ENCODE peak calls at places on chromosomes 13 and 19, in ten cellular contexts. C, K, F, Y, N, M, Q, T, W and X are unnamed samples.

GRCh38 chr13:75307370-75307984 is 174.5 kb downstream of the TBC1D4 start:
- DNase-seq in M (no peak), K (no peak), W (no peak), C (no peak), T (no peak), N (no peak), F (no peak), Q (no peak), Y (no peak), X (no peak)

GRCh38 chr13:69050696-69051095 is 1056.9 kb upstream of the ATXN8OS start:
- DNase-seq in C (no peak), N (no peak), T (no peak), F (no peak), Y (no peak), W (no peak), Q (no peak), M (no peak), K (no peak), X (no peak)

GRCh38 chr19:43504426-43505185 is at the start of gene PHLDB3:
- DNase-seq in T (no peak), W (peak), Q (peak), N (no peak), Y (peak), F (peak), C (no peak), K (peak), M (no peak), X (peak)

GRCh38 chr19:46970815-46971214 is 48.8 kb upstream of the NPAS1 start:
- DNase-seq in M (no peak), K (no peak), T (peak), Q (peak), C (peak), Y (no peak), N (no peak), W (no peak), F (no peak), X (peak)

GRCh38 chr19:19776206-19777008 is 43.5 kb upstream of the ZNF14 start:
- DNase-seq in M (peak), C (peak), W (peak), Q (peak), T (peak), Y (peak), F (peak), N (peak), K (peak), X (peak)

GRCh38 chr13:68369739-68370138 is 1139.6 kb upstream of the PCDH9 start:
- DNase-seq in W (no peak), C (peak), M (no peak), T (no peak), F (no peak), Y (no peak), Q (no peak), N (peak), K (no peak), X (no peak)

GRCh38 chr13:38686635-38687245 is at the start of gene FREM2:
- DNase-seq in C (no peak), T (no peak), N (peak), M (no peak), Y (peak), Q (no peak), W (peak), F (no peak), K (peak), X (peak)

GRCh38 chr13:51467730-51468129 is 14.9 kb upstream of the INTS6 start:
- DNase-seq in Y (peak), Q (no peak), N (no peak), W (no peak), C (no peak), T (no peak), F (no peak), M (no peak), K (no peak), X (no peak)

DNA sequence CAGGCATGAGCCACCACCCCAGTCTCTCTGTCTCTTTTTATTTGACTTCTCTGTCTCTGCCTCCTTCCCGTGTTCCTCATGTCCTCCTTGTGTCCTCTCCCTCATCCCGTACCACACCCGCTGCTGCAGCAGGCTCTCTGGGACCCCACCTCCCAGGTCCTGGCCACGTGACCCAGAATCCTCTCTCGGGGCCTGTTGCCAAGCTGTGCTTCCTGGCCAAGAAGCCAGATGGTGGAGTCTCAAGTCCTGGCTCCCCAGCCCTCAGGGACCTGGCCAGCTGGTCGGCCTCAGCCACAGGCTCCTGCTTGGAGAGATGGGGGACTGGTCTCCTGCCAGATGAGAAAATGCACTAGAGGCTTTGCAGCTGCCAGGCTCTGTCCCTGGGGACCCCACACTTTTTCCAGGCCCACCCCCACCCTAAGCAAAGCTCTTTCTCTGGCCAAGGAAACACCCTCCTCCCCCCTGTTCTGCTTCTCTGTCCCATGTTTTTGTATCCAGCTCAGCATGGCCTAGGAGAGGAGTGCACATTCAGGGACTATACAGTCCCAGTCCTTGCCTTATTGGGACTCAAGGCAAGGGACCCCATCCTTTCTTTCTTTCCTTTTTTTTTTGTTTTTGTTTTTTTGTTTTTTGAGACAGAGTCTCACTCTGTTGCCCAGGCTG is 34.3 kb upstream of the SHKBP1 start:
- DNase-seq in W (peak), N (no peak), Y (peak), C (no peak), F (peak), T (peak), M (no peak), K (no peak), Q (peak), X (no peak)
- H3K27ac ChIP-seq in W (peak), N (no peak), Y (peak), C (no peak), F (peak), T (no peak), M (no peak), K (no peak), Q (no peak), X (no peak)

DNA sequence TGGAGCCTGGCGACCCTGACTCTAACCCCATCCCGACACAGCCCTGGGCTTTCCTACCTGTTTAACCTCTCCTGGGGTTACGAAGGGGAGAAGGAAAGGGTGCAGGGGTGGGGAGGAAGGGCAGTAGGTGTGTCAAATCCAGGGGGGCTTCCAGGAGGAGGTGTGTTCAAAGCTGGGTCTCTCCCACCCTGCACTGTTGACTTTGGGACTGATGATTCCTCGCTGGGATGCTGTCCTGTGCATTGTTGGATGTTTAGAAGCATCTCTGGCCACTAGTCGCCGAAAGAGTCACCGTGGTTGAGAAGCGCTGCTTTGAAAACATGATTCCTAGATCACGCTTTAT is 4.2 kb upstream of the FCER2 start:
- DNase-seq in K (no peak), Y (no peak), Q (no peak), W (no peak), F (no peak), T (no peak), M (no peak), N (no peak), C (no peak), X (no peak)
- H3K27ac ChIP-seq in K (no peak), Y (peak), Q (peak), W (peak), F (peak), T (no peak), M (peak), N (no peak), C (no peak), X (no peak)

GRCh38 chr19:2192862-2193261 is 29.1 kb downstream of the DOT1L start:
- DNase-seq in K (no peak), F (no peak), M (no peak), Y (no peak), Q (no peak), T (no peak), C (no peak), W (no peak), N (no peak), X (no peak)
- H3K27ac ChIP-seq in K (no peak), F (no peak), M (no peak), Y (no peak), Q (no peak), T (no peak), C (no peak), W (no peak), N (no peak), X (no peak)

DNA sequence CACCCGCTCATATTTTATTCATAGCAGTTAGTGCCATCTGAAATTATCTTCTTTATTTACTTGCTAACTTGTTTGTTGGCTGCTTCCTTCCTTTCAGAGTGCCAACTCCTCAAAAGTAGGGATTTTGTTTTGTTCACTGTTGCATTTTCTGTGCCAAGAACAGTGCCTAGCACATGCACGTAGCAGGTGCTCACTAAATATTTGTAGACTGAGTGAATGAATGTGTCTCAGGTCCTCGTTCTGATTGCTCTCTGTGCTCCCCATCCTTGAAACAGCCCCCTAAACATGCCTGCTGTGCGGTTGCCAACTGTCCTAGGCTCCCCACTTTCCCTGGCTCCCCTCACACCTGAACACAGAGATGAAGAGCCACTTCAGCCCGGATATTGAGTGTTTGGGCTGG is 1.5 kb downstream of the GIPC1 start:
- DNase-seq in F (no peak), K (no peak), T (no peak), N (no peak), Q (no peak), C (no peak), W (no peak), Y (no peak), M (no peak), X (no peak)
- H3K27ac ChIP-seq in F (no peak), K (peak), T (no peak), N (peak), Q (no peak), C (no peak), W (no peak), Y (no peak), M (no peak), X (peak)

GRCh38 chr13:67048793-67049150 is 181.4 kb downstream of the PCDH9 start:
- DNase-seq in K (no peak), T (no peak), C (peak), W (no peak), M (no peak), F (no peak), Y (no peak), N (no peak), Q (no peak), X (no peak)
- H3K27ac ChIP-seq in K (no peak), T (no peak), C (peak), W (no peak), M (no peak), F (no peak), Y (peak), N (peak), Q (peak), X (no peak)

DNA sequence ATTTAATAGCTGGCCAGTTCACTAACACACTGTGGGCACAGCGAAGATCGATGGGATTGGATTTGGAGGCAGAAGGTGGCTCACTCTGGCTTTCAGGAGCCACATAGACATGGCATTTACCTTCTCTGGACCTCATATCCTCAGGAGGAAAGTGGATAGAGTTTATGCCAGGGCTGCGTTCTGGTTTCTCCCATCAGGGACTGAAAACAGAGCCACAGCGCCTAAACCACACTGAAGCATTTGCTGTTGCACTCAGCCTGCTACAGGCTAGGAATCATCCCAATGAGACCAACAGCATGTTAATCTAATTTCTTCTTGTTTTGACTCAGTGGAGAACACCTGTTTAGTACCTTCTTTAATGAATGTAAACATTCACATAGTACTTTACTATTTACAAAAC is 1.6 kb downstream of the CYSLTR2 start:
- DNase-seq in Y (no peak), N (no peak), W (no peak), C (no peak), Q (no peak), K (no peak), M (no peak), F (no peak), T (no peak), X (no peak)
- H3K27ac ChIP-seq in Y (no peak), N (no peak), W (no peak), C (no peak), Q (peak), K (no peak), M (no peak), F (no peak), T (no peak), X (no peak)

GRCh38 chr13:30157616-30157993 is 149.7 kb downstream of the KATNAL1 start:
- DNase-seq in F (no peak), T (no peak), W (peak), K (no peak), Q (no peak), C (no peak), N (no peak), M (no peak), Y (no peak), X (no peak)
- H3K27ac ChIP-seq in F (no peak), T (no peak), W (no peak), K (no peak), Q (no peak), C (no peak), N (no peak), M (no peak), Y (no peak), X (no peak)